ENCODE peak calls at places on chromosome 12, in nine cellular contexts. One of them, this sample, is unnamed.
A peak's percentile ranks its signal among the peaks of the same experiment; 100 is the strongest.

GRCh38 chr12:104626069-104626690 is 169.4 kb downstream of the CHST11 start:
- DNase-seq in amniotic stem cell: no peak
- DNase-seq in astrocyte of the spinal cord: peak; percentile 34
- DNase-seq in iris pigment epithelial cell: no peak
- DNase-seq in nephron progenitor cell: no peak
- DNase-seq in skeletal muscle cell: no peak
- DNase-seq in T-helper 1 cell: no peak
- DNase-seq in neural progenitor cell: no peak
- DNase-seq in iPS-NIHi11: no peak
- DNase-seq in this sample: peak; percentile 46

GRCh38 chr12:25972783-25973182 is 14.3 kb downstream of the RASSF8 start:
- DNase-seq in amniotic stem cell: no peak
- DNase-seq in astrocyte of the spinal cord: peak; percentile 80
- DNase-seq in iris pigment epithelial cell: peak; percentile 83
- DNase-seq in nephron progenitor cell: no peak
- DNase-seq in skeletal muscle cell: no peak
- DNase-seq in T-helper 1 cell: no peak
- DNase-seq in neural progenitor cell: no peak
- DNase-seq in iPS-NIHi11: no peak
- DNase-seq in this sample: peak; percentile 84

GRCh38 chr12:13211191-13211858 is 14.8 kb downstream of the EMP1 start:
- DNase-seq in amniotic stem cell: no peak
- DNase-seq in astrocyte of the spinal cord: peak; percentile 60
- DNase-seq in iris pigment epithelial cell: peak; percentile 72
- DNase-seq in nephron progenitor cell: no peak
- DNase-seq in skeletal muscle cell: no peak
- DNase-seq in T-helper 1 cell: no peak
- DNase-seq in neural progenitor cell: no peak
- DNase-seq in iPS-NIHi11: no peak
- DNase-seq in this sample: no peak

GRCh38 chr12:70732287-70732686 is 95.1 kb upstream of the PTPRB start:
- DNase-seq in amniotic stem cell: no peak
- DNase-seq in astrocyte of the spinal cord: no peak
- DNase-seq in iris pigment epithelial cell: no peak
- DNase-seq in nephron progenitor cell: no peak
- DNase-seq in skeletal muscle cell: no peak
- DNase-seq in T-helper 1 cell: no peak
- DNase-seq in neural progenitor cell: no peak
- DNase-seq in iPS-NIHi11: no peak
- DNase-seq in this sample: no peak

GRCh38 chr12:123071401-123072304 is 79.2 kb downstream of the PITPNM2 start:
- DNase-seq in amniotic stem cell: no peak
- DNase-seq in astrocyte of the spinal cord: no peak
- DNase-seq in iris pigment epithelial cell: no peak
- DNase-seq in nephron progenitor cell: no peak
- DNase-seq in skeletal muscle cell: no peak
- DNase-seq in T-helper 1 cell: no peak
- DNase-seq in neural progenitor cell: peak; percentile 68
- DNase-seq in iPS-NIHi11: no peak
- DNase-seq in this sample: no peak

GRCh38 chr12:117622741-117623140 is 261.3 kb upstream of the NOS1 start:
- DNase-seq in amniotic stem cell: no peak
- DNase-seq in astrocyte of the spinal cord: no peak
- DNase-seq in iris pigment epithelial cell: no peak
- DNase-seq in nephron progenitor cell: no peak
- DNase-seq in skeletal muscle cell: no peak
- DNase-seq in T-helper 1 cell: no peak
- DNase-seq in neural progenitor cell: no peak
- DNase-seq in iPS-NIHi11: no peak
- DNase-seq in this sample: peak; percentile 3

GRCh38 chr12:12481636-12482035 is 81.0 kb downstream of the DUSP16 start:
- DNase-seq in amniotic stem cell: no peak
- DNase-seq in astrocyte of the spinal cord: no peak
- DNase-seq in iris pigment epithelial cell: no peak
- DNase-seq in nephron progenitor cell: no peak
- DNase-seq in skeletal muscle cell: no peak
- DNase-seq in T-helper 1 cell: no peak
- DNase-seq in neural progenitor cell: no peak
- DNase-seq in iPS-NIHi11: no peak
- DNase-seq in this sample: no peak

GRCh38 chr12:2247109-2247508 is 194.3 kb downstream of the CACNA1C start:
- DNase-seq in amniotic stem cell: no peak
- DNase-seq in astrocyte of the spinal cord: no peak
- DNase-seq in iris pigment epithelial cell: no peak
- DNase-seq in nephron progenitor cell: no peak
- DNase-seq in skeletal muscle cell: no peak
- DNase-seq in T-helper 1 cell: no peak
- DNase-seq in neural progenitor cell: no peak
- DNase-seq in iPS-NIHi11: no peak
- DNase-seq in this sample: no peak

GRCh38 chr12:113697104-113697503 is 225.4 kb upstream of the LHX5 start:
- DNase-seq in amniotic stem cell: no peak
- DNase-seq in astrocyte of the spinal cord: no peak
- DNase-seq in iris pigment epithelial cell: no peak
- DNase-seq in nephron progenitor cell: no peak
- DNase-seq in skeletal muscle cell: no peak
- DNase-seq in T-helper 1 cell: no peak
- DNase-seq in neural progenitor cell: no peak
- DNase-seq in iPS-NIHi11: no peak
- DNase-seq in this sample: no peak

GRCh38 chr12:31315089-31315725 is 10.7 kb downstream of the SINHCAF start:
- DNase-seq in amniotic stem cell: no peak
- DNase-seq in astrocyte of the spinal cord: no peak
- DNase-seq in iris pigment epithelial cell: no peak
- DNase-seq in nephron progenitor cell: no peak
- DNase-seq in skeletal muscle cell: no peak
- DNase-seq in T-helper 1 cell: no peak
- DNase-seq in neural progenitor cell: no peak
- DNase-seq in iPS-NIHi11: no peak
- DNase-seq in this sample: no peak

GRCh38 chr12:94545937-94546771 is 86.5 kb upstream of the CEP83 start:
- DNase-seq in amniotic stem cell: no peak
- DNase-seq in astrocyte of the spinal cord: peak; percentile 66
- DNase-seq in iris pigment epithelial cell: peak; percentile 84
- DNase-seq in nephron progenitor cell: peak; percentile 40
- DNase-seq in skeletal muscle cell: no peak
- DNase-seq in T-helper 1 cell: no peak
- DNase-seq in neural progenitor cell: peak; percentile 82
- DNase-seq in iPS-NIHi11: peak; percentile 76
- DNase-seq in this sample: peak; percentile 62

GRCh38 chr12:113933201-113933786 is 32.8 kb downstream of the RBM19 start:
- DNase-seq in amniotic stem cell: no peak
- DNase-seq in astrocyte of the spinal cord: peak; percentile 92
- DNase-seq in iris pigment epithelial cell: peak; percentile 79
- DNase-seq in nephron progenitor cell: peak; percentile 38
- DNase-seq in skeletal muscle cell: peak; percentile 80
- DNase-seq in T-helper 1 cell: no peak
- DNase-seq in neural progenitor cell: peak; percentile 77
- DNase-seq in iPS-NIHi11: peak; percentile 67
- DNase-seq in this sample: peak; percentile 75

GRCh38 chr12:230925-231671 is 17.1 kb upstream of the SLC6A12 start:
- DNase-seq in amniotic stem cell: no peak
- DNase-seq in astrocyte of the spinal cord: no peak
- DNase-seq in iris pigment epithelial cell: no peak
- DNase-seq in nephron progenitor cell: no peak
- DNase-seq in skeletal muscle cell: no peak
- DNase-seq in T-helper 1 cell: no peak
- DNase-seq in neural progenitor cell: peak; percentile 35
- DNase-seq in iPS-NIHi11: no peak
- DNase-seq in this sample: no peak